ENCODE peak calls at places on chromosomes 3 and 15, in nine cellular contexts. L is ovary, A is tibial nerve, T is GM12878, H is suprapubic skin, J is H1, D is A549, X is stomach, O is upper lobe of left lung. Q is an unnamed sample.
A peak's percentile ranks its signal among the peaks of the same experiment; 100 is the strongest.

GRCh38 chr15:101113114-101114005 is 138.5 kb downstream of the CHSY1 start:
- DNase-seq in L (no peak), X (no peak), D (no peak), H (no peak), O (no peak), T (no peak), J (no peak), A (no peak), Q (no peak)

GRCh38 chr3:78972617-78973301 is 795.0 kb downstream of the ROBO1 start:
- DNase-seq in H (no peak), T (no peak), A (no peak), J (no peak), X (no peak), L (no peak), D (no peak), O (no peak), Q (no peak)

GRCh38 chr3:38117748-38118420 is 19.0 kb downstream of the ACAA1 start:
- DNase-seq in T (peak; percentile 41), A (peak; percentile 74), H (peak; percentile 71), X (peak; percentile 73), J (peak; percentile 87), O (no peak), D (peak; percentile 59), L (peak; percentile 44), Q (peak; percentile 76)

GRCh38 chr3:15043772-15044171 is 21.3 kb downstream of the MRPS25 start:
- DNase-seq in D (no peak), H (no peak), T (no peak), A (no peak), J (no peak), O (no peak), L (no peak), X (no peak), Q (no peak)

GRCh38 chr3:74624301-74624700 is 9.8 kb upstream of the CNTN3 start:
- DNase-seq in L (no peak), X (no peak), A (no peak), H (no peak), J (no peak), D (no peak), O (no peak), T (no peak), Q (no peak)

GRCh38 chr3:32410367-32411246 is 19.0 kb downstream of the CMTM7 start:
- DNase-seq in J (no peak), D (no peak), A (no peak), L (no peak), H (no peak), X (no peak), T (no peak), O (no peak), Q (no peak)

GRCh38 chr3:60582285-60582684 is 669.0 kb downstream of the FHIT start:
- DNase-seq in D (no peak), X (no peak), A (no peak), T (no peak), O (no peak), L (no peak), J (no peak), H (no peak), Q (no peak)

GRCh38 chr3:42653560-42654330 is at the start of gene ZBTB47:
- DNase-seq in T (no peak), A (peak; percentile 64), X (peak; percentile 61), D (no peak), H (peak; percentile 87), J (peak; percentile 58), L (peak; percentile 66), O (peak; percentile 89), Q (peak; percentile 58)

GRCh38 chr15:36359286-36359685 is 220.1 kb upstream of the CDIN1 start:
- DNase-seq in X (no peak), A (no peak), L (no peak), O (no peak), J (no peak), T (no peak), D (no peak), H (no peak), Q (no peak)

GRCh38 chr3:47664519-47664918 is 85.9 kb upstream of the CSPG5 start:
- DNase-seq in L (no peak), X (no peak), D (peak; percentile 33), O (no peak), J (no peak), A (no peak), T (no peak), H (no peak), Q (no peak)

GRCh38 chr3:133506215-133506901 is 67.1 kb upstream of the CDV3 start:
- DNase-seq in D (no peak), A (peak; percentile 8), X (no peak), J (no peak), H (no peak), L (no peak), O (no peak), T (peak; percentile 93), Q (peak; percentile 23)

GRCh38 chr3:186520957-186521842 is 23.0 kb downstream of the CRYGS start:
- DNase-seq in H (no peak), J (peak; percentile 42), A (no peak), L (no peak), D (no peak), X (no peak), T (peak; percentile 80), O (no peak), Q (no peak)

GRCh38 chr3:179108091-179108490 is 36.5 kb upstream of the ZMAT3 start:
- DNase-seq in J (no peak), H (no peak), L (no peak), T (no peak), X (no peak), D (no peak), O (no peak), A (no peak), Q (no peak)

GRCh38 chr3:58577269-58577821 is at the start of gene FAM107A:
- DNase-seq in A (peak; percentile 67), X (peak; percentile 44), D (no peak), L (no peak), T (no peak), H (peak; percentile 83), O (no peak), J (peak; percentile 59), Q (peak; percentile 39)

GRCh38 chr3:122918576-122919290 is 108.8 kb downstream of the SEMA5B start:
- DNase-seq in L (no peak), O (no peak), A (no peak), J (no peak), H (no peak), X (no peak), T (no peak), D (no peak), Q (no peak)

GRCh38 chr15:48242015-48242414 is 35.9 kb downstream of the SLC12A1 start:
- DNase-seq in D (no peak), H (no peak), A (no peak), X (no peak), J (no peak), L (no peak), O (no peak), T (no peak), Q (no peak)

GRCh38 chr3:54171951-54172350 is 49.6 kb downstream of the CACNA2D3 start:
- DNase-seq in J (no peak), L (no peak), O (no peak), T (no peak), H (no peak), D (no peak), X (peak; percentile 48), A (no peak), Q (no peak)

GRCh38 chr3:128917291-128917690 is 37.9 kb downstream of the ACAD9 start:
- DNase-seq in L (no peak), J (no peak), D (no peak), X (no peak), H (no peak), A (no peak), T (no peak), O (no peak), Q (no peak)
- TF ChIP-seq CTCF in L (no peak), J (no peak), D (no peak), X (no peak), H (no peak), A (no peak), T (no peak), O (no peak), Q (no peak)

GRCh38 chr15:85777291-85778106 is 17.2 kb downstream of the KLHL25 start:
- DNase-seq in H (no peak), J (no peak), O (no peak), X (no peak), T (no peak), L (no peak), D (no peak), A (no peak), Q (no peak)

GRCh38 chr15:85781099-85781498 is 13.6 kb downstream of the KLHL25 start:
- DNase-seq in O (no peak), A (no peak), L (no peak), H (no peak), D (no peak), J (no peak), T (no peak), X (no peak), Q (no peak)

GRCh38 chr15:85780586-85780985 is 14.1 kb downstream of the KLHL25 start:
- DNase-seq in D (no peak), L (no peak), H (no peak), A (no peak), T (no peak), X (no peak), J (no peak), O (no peak), Q (no peak)

GRCh38 chr15:85782112-85782511 is 12.6 kb downstream of the KLHL25 start:
- DNase-seq in X (no peak), D (no peak), A (no peak), T (peak; percentile 3), H (no peak), O (no peak), J (no peak), L (no peak), Q (no peak)

DNA sequence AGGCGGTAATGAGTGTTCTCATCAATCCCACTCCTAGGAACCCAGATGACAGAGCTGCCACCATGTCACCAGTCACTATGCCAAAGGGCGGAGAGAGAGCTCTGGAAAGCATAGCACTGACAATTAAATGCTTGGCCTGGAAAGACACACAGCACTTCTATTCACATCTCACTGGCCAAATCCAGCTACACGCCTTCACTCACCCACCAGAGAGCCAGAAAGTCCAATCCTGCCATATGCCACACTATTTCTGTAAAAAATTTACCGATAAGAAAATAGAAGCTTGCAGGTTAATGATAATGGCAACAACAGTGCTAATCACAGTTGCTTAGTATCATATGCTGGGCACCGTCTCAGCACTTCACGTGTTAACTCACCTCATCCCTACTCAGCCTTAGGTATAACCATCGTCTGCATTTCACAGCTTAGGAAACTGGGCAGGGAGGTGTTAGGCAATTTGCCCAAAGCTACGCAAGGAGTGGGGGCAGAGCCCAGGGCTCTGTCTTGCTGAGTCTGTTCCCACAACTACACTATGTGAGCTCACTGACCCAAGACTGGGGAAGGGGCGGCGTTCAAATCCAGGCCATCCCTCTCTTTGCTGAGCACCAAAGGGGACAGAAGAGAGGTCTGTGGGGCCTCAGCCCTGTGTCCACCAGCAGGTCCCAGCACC is 16.5 kb downstream of the KLHL25 start:
- DNase-seq in O (no peak), H (no peak), A (no peak), J (no peak), L (no peak), X (no peak), D (no peak), T (no peak), Q (no peak)
- TF ChIP-seq POLR2A in O (no peak), H (no peak), A (no peak), J (no peak), L (no peak), X (no peak), D (no peak), T (no peak), Q (no peak)

GRCh38 chr3:136932518-136932917 is 25.3 kb upstream of the IL20RB start:
- DNase-seq in O (no peak), H (no peak), T (no peak), D (no peak), J (no peak), X (no peak), L (no peak), A (no peak), Q (no peak)
- TF ChIP-seq EP300 in O (no peak), H (no peak), T (no peak), D (no peak), J (no peak), X (no peak), L (no peak), A (no peak), Q (no peak)

GRCh38 chr3:184693011-184693975 is 18.6 kb downstream of the MAGEF1 start:
- DNase-seq in J (no peak), L (peak; percentile 26), X (no peak), H (no peak), T (no peak), A (no peak), O (no peak), D (no peak), Q (no peak)
- TF ChIP-seq CTCF in J (no peak), L (no peak), X (no peak), H (no peak), T (no peak), A (no peak), O (no peak), D (no peak), Q (no peak)